ENCODE peak calls at places on chromosomes 13 and 19, in four cellular contexts. X is H1, M is HCT116, A is K562. J is an unnamed sample.

GRCh38 chr13:47546963-47547345 is 454.1 kb downstream of the SUCLA2 start:
- DNase-seq in X (no peak), M (no peak), A (no peak), J (no peak)

GRCh38 chr19:15424121-15424520 is 5.3 kb upstream of the AKAP8L start:
- DNase-seq in X (no peak), M (no peak), A (no peak), J (no peak)

GRCh38 chr13:51811046-51811445 is 7.1 kb upstream of the DHRS12 start:
- DNase-seq in X (no peak), M (no peak), A (no peak), J (no peak)

GRCh38 chr19:52191374-52191773 is 1.5 kb downstream of the PPP2R1A start:
- DNase-seq in X (no peak), M (no peak), A (no peak), J (no peak)

GRCh38 chr13:109904218-109904617 is 117.8 kb upstream of the IRS2 start:
- DNase-seq in X (no peak), M (peak), A (peak), J (no peak)

GRCh38 chr13:110560606-110561334 is 752 bp downstream of the RAB20 start:
- DNase-seq in X (no peak), M (no peak), A (peak), J (peak)

GRCh38 chr19:20787766-20788165 is 11.7 kb downstream of the ZNF66 start:
- DNase-seq in X (no peak), M (no peak), A (no peak), J (no peak)

GRCh38 chr13:80962173-80962572 is 621.2 kb upstream of the SPRY2 start:
- DNase-seq in X (no peak), M (no peak), A (no peak), J (no peak)

GRCh38 chr13:21688056-21688455 is 17.2 kb downstream of the FGF9 start:
- DNase-seq in X (no peak), M (no peak), A (no peak), J (no peak)
- TF ChIP-seq FOSL1 in X (no peak), M (no peak), A (no peak), J (no peak)

GRCh38 chr13:60001892-60002291 is 161.8 kb downstream of the DIAPH3 start:
- DNase-seq in X (no peak), M (no peak), A (no peak), J (no peak)
- TF ChIP-seq FOSL1 in X (no peak), M (no peak), A (no peak), J (no peak)

GRCh38 chr19:4061683-4062575 is 4.8 kb downstream of the ZBTB7A start:
- DNase-seq in X (no peak), M (no peak), A (no peak), J (no peak)

GRCh38 chr19:4059931-4060620 is 6.6 kb downstream of the ZBTB7A start:
- DNase-seq in X (no peak), M (no peak), A (peak), J (no peak)

GRCh38 chr19:4060621-4061177 is 6.0 kb downstream of the ZBTB7A start:
- DNase-seq in X (no peak), M (no peak), A (no peak), J (no peak)

GRCh38 chr19:4062576-4063368 is 3.9 kb downstream of the ZBTB7A start:
- DNase-seq in X (no peak), M (no peak), A (no peak), J (no peak)

DNA sequence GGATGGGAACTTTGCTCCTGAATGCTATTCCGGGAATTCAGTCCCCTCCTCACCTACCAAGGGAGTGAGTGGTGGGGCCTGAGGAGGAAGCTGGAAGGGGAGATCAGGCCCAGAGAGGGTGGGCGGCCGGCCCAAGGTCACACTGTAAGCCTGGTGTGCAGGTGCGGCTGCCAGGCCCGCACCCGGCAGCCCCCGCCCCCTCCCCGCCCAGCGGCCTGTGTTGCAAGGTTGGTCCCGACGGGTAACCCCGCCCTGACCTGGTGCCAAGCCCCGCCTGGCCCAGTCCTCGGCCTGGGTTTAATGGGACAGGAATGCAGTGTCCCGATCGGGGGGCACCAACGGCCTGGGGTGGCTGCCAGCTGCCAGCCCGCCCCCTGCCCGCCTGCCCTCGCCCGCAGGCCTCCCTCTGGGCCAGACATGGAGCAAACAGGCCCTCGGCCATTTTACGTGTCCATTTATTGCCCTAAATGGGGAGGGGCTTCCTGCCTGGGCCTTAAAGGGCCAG is 5.5 kb downstream of the ZBTB7A start:
- DNase-seq in X (no peak), M (no peak), A (no peak), J (peak)
- TF ChIP-seq FOSL1 in X (no peak), M (no peak), A (no peak), J (no peak)

GRCh38 chr19:907183-907853 is 5.7 kb downstream of the R3HDM4 start:
- DNase-seq in X (no peak), M (no peak), A (peak), J (no peak)
- TF ChIP-seq FOSL1 in X (no peak), M (no peak), A (peak), J (no peak)

GRCh38 chr19:54893406-54893805 is 12.5 kb upstream of the NCR1 start:
- DNase-seq in X (peak), M (no peak), A (no peak), J (no peak)

GRCh38 chr19:54896036-54896435 is 9.9 kb upstream of the NCR1 start:
- DNase-seq in X (no peak), M (no peak), A (peak), J (no peak)
- TF ChIP-seq FOSL1 in X (no peak), M (no peak), A (no peak), J (no peak)

GRCh38 chr19:38321646-38322323 is 2.1 kb downstream of the KCNK6 start:
- DNase-seq in X (no peak), M (no peak), A (peak), J (no peak)
- TF ChIP-seq FOSL1 in X (no peak), M (no peak), A (no peak), J (no peak)

GRCh38 chr19:43380008-43380407 is 26.5 kb downstream of the CD177 start:
- DNase-seq in X (no peak), M (no peak), A (no peak), J (no peak)

GRCh38 chr19:43380771-43381386 is 27.4 kb downstream of the CD177 start:
- DNase-seq in X (no peak), M (no peak), A (no peak), J (peak)
- TF ChIP-seq FOSL1 in X (no peak), M (no peak), A (no peak), J (no peak)

J was measured in HepG2.